ENCODE peak calls at places on chromosome 11, in seven cellular contexts. F is endodermal cell, U is dorsolateral prefrontal cortex, K is heart left ventricle, Q is WTC11, G is neural progenitor cell, H is lung. Z is an unnamed sample.

GRCh38 chr11:8273281-8273680 is 9.6 kb upstream of the LMO1 start:
- DNase-seq in Q (no peak), G (no peak), K (no peak), H (no peak), F (no peak), U (no peak), Z (no peak)

GRCh38 chr11:788953-789940 is 643 bp downstream of the CEND1 start:
- DNase-seq in Q (no peak), F (no peak), G (no peak), K (no peak), U (no peak), H (no peak), Z (no peak)

GRCh38 chr11:127493330-127493729 is 492.8 kb upstream of the KIRREL3 start:
- DNase-seq in K (no peak), H (no peak), G (peak; percentile 45), U (no peak), F (peak; percentile 52), Q (no peak), Z (no peak)

GRCh38 chr11:35791088-35791958 is 128.7 kb downstream of the TRIM44 start:
- DNase-seq in K (no peak), G (no peak), U (no peak), Q (no peak), H (no peak), F (no peak), Z (no peak)

GRCh38 chr11:122354029-122354697 is 238.1 kb upstream of the BLID start:
- DNase-seq in Q (no peak), F (no peak), H (no peak), G (no peak), K (no peak), U (no peak), Z (no peak)

GRCh38 chr11:87301785-87302540 is 264.2 kb downstream of the TMEM135 start:
- DNase-seq in K (no peak), F (no peak), H (no peak), U (no peak), G (no peak), Q (no peak), Z (no peak)

GRCh38 chr11:7314811-7315604 is 63.3 kb downstream of the SYT9 start:
- DNase-seq in K (no peak), Q (no peak), H (no peak), G (peak; percentile 35), U (no peak), F (peak; percentile 59), Z (no peak)

GRCh38 chr11:120547871-120548681 is 36.5 kb downstream of the GRIK4 start:
- DNase-seq in Q (no peak), G (peak; percentile 53), U (peak; percentile 94), K (peak; percentile 89), H (peak; percentile 76), F (no peak), Z (no peak)

GRCh38 chr11:1041936-1042608 is 5.6 kb upstream of the MUC6 start:
- DNase-seq in F (no peak), Q (no peak), K (no peak), G (no peak), H (no peak), U (no peak), Z (peak; percentile 45)

GRCh38 chr11:27456140-27456801 is 16.3 kb downstream of the LGR4 start:
- DNase-seq in H (no peak), F (no peak), Q (no peak), G (no peak), K (no peak), U (no peak), Z (no peak)

GRCh38 chr11:123386746-123387510 is 43.1 kb upstream of the GRAMD1B start:
- DNase-seq in H (no peak), U (no peak), G (no peak), Q (no peak), F (no peak), K (no peak), Z (no peak)

GRCh38 chr11:84105148-84105547 is 819.0 kb upstream of the CCDC90B start:
- DNase-seq in G (no peak), U (no peak), F (no peak), H (no peak), Q (no peak), K (no peak), Z (no peak)

GRCh38 chr11:115644846-115645245 is 140.6 kb upstream of the CADM1 start:
- DNase-seq in K (no peak), F (no peak), Q (no peak), H (no peak), G (no peak), U (no peak), Z (no peak)

GRCh38 chr11:56611174-56611573 is 3.5 kb downstream of the OR5M1 start:
- DNase-seq in H (no peak), G (no peak), Q (no peak), U (no peak), K (no peak), F (no peak), Z (no peak)

GRCh38 chr11:44112083-44112865 is 16.8 kb downstream of the EXT2 start:
- DNase-seq in K (peak; percentile 50), U (peak; percentile 50), H (no peak), G (no peak), Q (no peak), F (no peak), Z (no peak)

GRCh38 chr11:124897681-124898680 is at the start of gene ROBO4:
- DNase-seq in Q (no peak), F (peak; percentile 60), U (no peak), H (no peak), K (peak; percentile 82), G (no peak), Z (no peak)

GRCh38 chr11:9789919-9790318 is 126.0 kb downstream of the SWAP70 start:
- DNase-seq in H (no peak), K (no peak), F (no peak), Q (no peak), G (no peak), U (no peak), Z (no peak)

GRCh38 chr11:96113100-96113710 is 189.3 kb upstream of the MTMR2 start:
- DNase-seq in K (no peak), U (no peak), H (no peak), G (no peak), F (no peak), Q (no peak), Z (no peak)

GRCh38 chr11:65418431-65418680 is 4.2 kb upstream of the NEAT1 start:
- DNase-seq in H (no peak), G (no peak), K (peak; percentile 80), Q (no peak), U (no peak), F (no peak), Z (no peak)

GRCh38 chr11:76701701-76702100 is 31.2 kb upstream of the LRRC32 start:
- DNase-seq in Q (no peak), U (no peak), H (no peak), F (no peak), K (no peak), G (no peak), Z (no peak)

GRCh38 chr11:102900346-102900745 is 25.6 kb upstream of the MMP12 start:
- DNase-seq in Q (no peak), G (no peak), U (no peak), K (no peak), H (no peak), F (no peak), Z (no peak)

GRCh38 chr11:134050541-134051383 is 18.1 kb upstream of the JAM3 start:
- DNase-seq in U (peak; percentile 78), Q (peak; percentile 69), F (peak; percentile 85), H (peak; percentile 65), G (peak; percentile 77), K (peak; percentile 75), Z (no peak)

GRCh38 chr11:26865703-26866102 is 128.2 kb upstream of the FIBIN start:
- DNase-seq in U (no peak), F (no peak), Q (no peak), G (no peak), K (no peak), H (no peak), Z (no peak)

DNA sequence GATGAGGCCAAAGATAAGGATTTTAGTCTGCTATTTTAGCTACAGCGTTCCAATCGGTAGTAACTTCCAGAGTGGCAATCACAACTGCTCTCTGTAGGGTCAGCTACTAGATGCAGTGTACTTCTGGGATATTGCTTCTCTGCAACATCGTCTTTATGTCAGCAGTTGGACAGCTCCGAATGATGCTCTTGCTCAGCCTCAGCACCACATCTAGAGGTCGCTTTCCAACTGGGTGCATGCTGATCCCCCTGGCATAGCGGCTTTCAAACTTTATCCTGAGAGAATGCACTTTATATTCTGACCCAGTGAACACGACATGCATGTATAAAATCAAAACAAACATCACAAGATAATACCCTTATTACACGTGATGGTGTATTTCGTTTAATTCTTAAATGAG is 219.6 kb downstream of the C11orf87 start:
- DNase-seq in Q (peak; percentile 53), K (no peak), G (peak; percentile 77), H (no peak), U (no peak), F (peak; percentile 83), Z (no peak)
- TF ChIP-seq CTCF in Q (no peak), K (no peak), G (peak; percentile 50), H (no peak), U (no peak), F (peak; percentile 56), Z (no peak)

DNA sequence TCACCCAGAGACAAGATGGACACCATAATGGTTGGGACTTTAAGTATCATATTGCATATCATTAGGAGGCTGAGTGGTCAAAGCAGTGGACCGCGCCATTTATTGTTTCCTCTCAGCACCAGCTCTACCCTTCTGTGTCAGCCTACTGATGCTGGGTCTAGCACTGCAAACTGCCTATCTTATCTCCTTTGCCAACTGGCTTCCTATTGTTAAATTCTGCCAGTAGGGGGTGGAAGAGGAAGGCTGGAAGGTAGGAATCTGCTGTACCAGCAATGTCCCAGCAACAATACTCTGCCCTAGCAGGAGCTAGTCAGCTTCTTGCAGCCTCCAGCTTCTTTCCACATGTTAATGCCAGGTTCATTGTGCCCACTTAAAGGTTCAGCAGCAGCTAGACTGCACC is 367.1 kb upstream of the PDGFD start:
- DNase-seq in Q (peak; percentile 14), K (no peak), G (peak; percentile 28), H (no peak), F (peak; percentile 62), U (no peak), Z (no peak)
- TF ChIP-seq CTCF in Q (no peak), K (no peak), G (peak; percentile 44), H (peak; percentile 6), F (peak; percentile 69), U (no peak), Z (peak; percentile 37)

GRCh38 chr11:64165842-64166635 is at the start of gene MACROD1:
- DNase-seq in U (peak; percentile 86), G (peak; percentile 80), Q (peak; percentile 80), K (peak; percentile 84), H (peak; percentile 88), F (peak; percentile 93), Z (no peak)

GRCh38 chr11:64161037-64161436 is 4.9 kb downstream of the MACROD1 start:
- DNase-seq in U (no peak), G (no peak), K (no peak), Q (no peak), H (no peak), F (no peak), Z (no peak)

GRCh38 chr11:64164392-64165312 is 1.3 kb downstream of the MACROD1 start:
- DNase-seq in Q (peak; percentile 50), K (peak; percentile 55), F (peak; percentile 72), H (no peak), G (peak; percentile 61), U (no peak), Z (no peak)

GRCh38 chr11:64163951-64164350 is 2.0 kb downstream of the MACROD1 start:
- DNase-seq in U (no peak), F (no peak), Q (no peak), G (no peak), H (no peak), K (no peak), Z (no peak)

GRCh38 chr11:64165482-64165841 is 451 bp downstream of the MACROD1 start:
- DNase-seq in H (no peak), Q (no peak), K (peak; percentile 33), U (no peak), F (no peak), G (no peak), Z (no peak)
- TF ChIP-seq CTCF in H (no peak), Q (no peak), K (no peak), U (no peak), F (peak; percentile 37), G (peak; percentile 17), Z (no peak)

GRCh38 chr11:72534859-72535547 is 100.7 kb upstream of the CLPB start:
- DNase-seq in K (no peak), Q (peak; percentile 45), H (no peak), G (peak; percentile 13), U (no peak), F (peak; percentile 79), Z (no peak)
- TF ChIP-seq CTCF in K (no peak), Q (no peak), H (no peak), G (peak; percentile 20), U (no peak), F (peak; percentile 75), Z (no peak)

Z was measured in CD14-positive monocyte.